ENCODE peak calls at places on chromosomes 5 and 9, in five cellular contexts. W is neural progenitor cell, N is psoas muscle, U is transverse colon, J is MM.1S. R is an unnamed sample. For H3K4me1, the result is how much of the 10 kb centered on the place peaks cover.

GRCh38 chr5:1105350-1106265 is 6.3 kb downstream of the SLC12A7 start:
- DNase-seq in W (no peak), N (no peak), U (peak), J (no peak), R (no peak)

GRCh38 chr5:170418736-170419135 is 29.6 kb upstream of the KCNMB1 start:
- DNase-seq in W (no peak), N (no peak), U (no peak), J (no peak), R (no peak)

GRCh38 chr5:151004499-151004898 is 15.9 kb upstream of the GPX3 start:
- DNase-seq in W (no peak), N (no peak), U (no peak), J (no peak), R (no peak)

GRCh38 chr5:34022131-34022705 is 14.4 kb upstream of the AMACR start:
- DNase-seq in W (no peak), N (no peak), U (no peak), J (peak), R (no peak)

GRCh38 chr9:126217121-126217520 is 109.5 kb upstream of the MVB12B start:
- DNase-seq in W (no peak), N (no peak), U (no peak), J (no peak), R (no peak)

GRCh38 chr9:2411459-2412215 is 209.9 kb upstream of the VLDLR start:
- DNase-seq in W (peak), N (no peak), U (no peak), J (no peak), R (peak)

GRCh38 chr5:145945620-145946111 is 9.3 kb downstream of the SH3RF2 start:
- DNase-seq in W (no peak), N (no peak), U (no peak), J (no peak), R (no peak)

GRCh38 chr5:116418774-116419173 is 155.8 kb downstream of the SEMA6A start:
- DNase-seq in W (no peak), N (no peak), U (no peak), J (no peak), R (no peak)

GRCh38 chr9:75235632-75236031 is 147.3 kb downstream of the OSTF1 start:
- DNase-seq in W (no peak), N (no peak), U (peak), J (no peak), R (no peak)

GRCh38 chr9:16726718-16727451 is 143.6 kb downstream of the BNC2 start:
- DNase-seq in W (peak), N (peak), U (peak), J (peak), R (peak)

GRCh38 chr9:135612981-135613910 is 26.1 kb downstream of the GLT6D1 start:
- DNase-seq in W (no peak), N (no peak), U (no peak), J (no peak), R (no peak)

GRCh38 chr5:154857091-154857533 is 1.3 kb upstream of the CNOT8 start:
- DNase-seq in W (peak), N (no peak), U (peak), J (peak), R (peak)

GRCh38 chr5:122311888-122312669 is at the start of gene SNCAIP:
- DNase-seq in W (peak), N (peak), U (peak), J (peak), R (peak)

GRCh38 chr9:76109953-76110352 is 219.5 kb downstream of the PCSK5 start:
- DNase-seq in W (no peak), N (no peak), U (no peak), J (no peak), R (no peak)

GRCh38 chr9:83231039-83231438 is 168.1 kb upstream of the RASEF start:
- DNase-seq in W (peak), N (no peak), U (no peak), J (no peak), R (no peak)

GRCh38 chr5:171986772-171987171 is 19.7 kb downstream of the FBXW11 start:
- DNase-seq in W (no peak), N (no peak), U (no peak), J (no peak), R (no peak)

GRCh38 chr9:38622083-38622674 is 1.8 kb upstream of the ANKRD18A start:
- DNase-seq in W (peak), N (peak), U (peak), J (no peak), R (peak)

GRCh38 chr9:101026824-101027223 is 1.7 kb upstream of the PLPPR1 start:
- DNase-seq in W (no peak), N (no peak), U (no peak), J (no peak), R (no peak)

GRCh38 chr9:95332860-95333259 is 15.4 kb upstream of the FANCC start:
- DNase-seq in W (no peak), N (no peak), U (no peak), J (no peak), R (no peak)

GRCh38 chr5:41503860-41504259 is 6.5 kb downstream of the PLCXD3 start:
- DNase-seq in W (peak), N (no peak), U (no peak), J (no peak), R (no peak)

GRCh38 chr9:76592105-76593010 is 133.4 kb downstream of the GCNT1 start:
- DNase-seq in W (peak), N (no peak), U (no peak), J (no peak), R (no peak)

GRCh38 chr9:127568618-127568970 is 43.5 kb upstream of the STXBP1 start:
- DNase-seq in W (no peak), N (peak), U (no peak), J (no peak), R (no peak)

GRCh38 chr9:127568971-127569818 is 42.9 kb upstream of the STXBP1 start:
- DNase-seq in W (peak), N (peak), U (peak), J (peak), R (peak)

GRCh38 chr9:127570533-127571111 is 41.5 kb upstream of the STXBP1 start:
- DNase-seq in W (no peak), N (no peak), U (no peak), J (no peak), R (no peak)

GRCh38 chr9:127567898-127568617 is 44.0 kb upstream of the STXBP1 start:
- DNase-seq in W (peak), N (peak), U (peak), J (no peak), R (peak)

GRCh38 chr9:127569819-127570401 is 42.2 kb upstream of the STXBP1 start:
- DNase-seq in W (no peak), N (no peak), U (no peak), J (peak), R (no peak)
- H3K4me3 ChIP-seq in W (peak), N (peak), U (peak), J (peak), R (peak)

DNA sequence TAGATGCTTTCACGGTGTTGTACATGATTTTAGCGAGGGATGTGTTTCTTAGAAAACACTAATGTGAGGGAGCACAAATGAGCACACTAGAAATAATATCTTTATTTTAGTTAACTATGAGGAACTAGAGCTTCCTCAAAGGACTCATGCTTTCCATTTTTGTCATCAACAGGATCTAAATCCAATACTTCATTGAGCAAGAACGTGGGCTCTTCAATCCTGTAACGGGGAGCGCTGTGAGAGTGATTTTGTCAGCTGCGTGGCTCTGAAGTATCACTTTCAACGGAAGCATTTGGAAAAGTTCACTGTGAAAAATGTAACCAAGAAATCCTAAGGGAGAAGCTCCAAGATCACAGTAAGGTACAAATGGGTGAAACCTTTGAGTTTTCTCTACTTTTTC is 93.2 kb downstream of the LIX1 start:
- DNase-seq in W (no peak), N (no peak), U (no peak), J (no peak), R (no peak)
- H3K4me1 ChIP-seq in W (under half), N (under half), U (under half), J (under half), R (under half)

DNA sequence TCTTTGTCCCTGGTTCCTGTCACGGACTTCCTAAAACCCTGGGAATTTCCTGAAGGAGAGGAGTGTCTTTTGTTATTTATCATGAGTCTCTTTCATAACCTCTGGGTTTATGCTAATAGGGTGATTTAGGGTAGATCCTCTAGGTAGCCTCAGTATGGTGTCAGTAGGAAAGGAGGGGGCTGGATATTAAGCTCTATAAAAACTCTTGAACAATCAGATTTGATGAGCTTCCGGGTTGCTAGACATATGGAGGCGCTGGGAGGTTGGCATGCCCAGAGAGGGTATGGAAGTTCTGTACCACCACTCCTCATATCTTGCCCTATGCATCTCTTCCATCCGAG is 15.5 kb upstream of the PTBP3 start:
- DNase-seq in W (no peak), N (no peak), U (no peak), J (no peak), R (no peak)
- H3K4me3 ChIP-seq in W (no peak), N (peak), U (peak), J (peak), R (no peak)

GRCh38 chr5:176647870-176648466 is 684 bp downstream of the TSPAN17 start:
- DNase-seq in W (peak), N (peak), U (peak), J (no peak), R (peak)
- H3K4me1 ChIP-seq in W (under half), N (under half), U (under half), J (under half), R (under half)

GRCh38 chr9:120477534-120478001 is 102.4 kb downstream of the CDK5RAP2 start:
- DNase-seq in W (peak), N (peak), U (peak), J (no peak), R (peak)
- H3K4me3 ChIP-seq in W (no peak), N (no peak), U (no peak), J (no peak), R (no peak)

GRCh38 chr5:62502456-62503101 is 76.0 kb upstream of the LRRC70 start:
- DNase-seq in W (no peak), N (no peak), U (no peak), J (no peak), R (no peak)

GRCh38 chr5:62509823-62510222 is 68.8 kb upstream of the LRRC70 start:
- DNase-seq in W (no peak), N (no peak), U (no peak), J (no peak), R (no peak)

GRCh38 chr5:62504129-62504528 is 74.5 kb upstream of the LRRC70 start:
- DNase-seq in W (no peak), N (no peak), U (no peak), J (no peak), R (no peak)

GRCh38 chr5:62506659-62507460 is 71.8 kb upstream of the LRRC70 start:
- DNase-seq in W (no peak), N (no peak), U (no peak), J (no peak), R (no peak)
- H3K4me1 ChIP-seq in W (under half), N (under half), U (under half), J (under half), R (under half)

GRCh38 chr9:134024393-134024792 is 888 bp upstream of the BRD3OS start:
- DNase-seq in W (no peak), N (no peak), U (no peak), J (no peak), R (no peak)
- H3K4me3 ChIP-seq in W (peak), N (peak), U (peak), J (no peak), R (peak)

DNA sequence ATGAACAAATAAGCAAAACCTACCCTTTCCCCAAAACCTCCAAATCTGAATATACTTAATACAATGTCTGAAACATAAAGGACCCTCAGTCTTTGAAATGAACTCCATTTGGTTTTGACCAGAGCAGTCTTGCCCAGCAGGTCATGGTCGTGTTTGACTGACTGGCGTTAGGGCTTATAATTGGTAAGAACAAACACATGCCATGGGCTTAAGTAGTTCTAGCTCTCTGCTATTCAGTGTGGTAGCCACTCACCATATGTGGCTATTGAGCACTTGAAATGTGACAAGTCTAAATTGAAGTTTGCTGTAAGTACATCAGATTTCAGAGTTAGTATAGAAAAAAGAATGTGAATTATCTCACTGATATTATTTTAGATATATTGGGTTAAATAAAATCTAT is 42.0 kb downstream of the LRRTM2 start:
- DNase-seq in W (no peak), N (no peak), U (no peak), J (no peak), R (peak)
- H3K4me1 ChIP-seq in W (under half), N (under half), U (under half), J (under half), R (under half)

R was measured in HAP-1.